ENCODE peak calls at places on chromosomes 5 and 9, in seven cellular contexts. T, K, Y, V, D, G and H are unnamed samples.

GRCh38 chr5:154038604-154039457 is at the start of the genes FAM114A2 and MFAP3:
- DNase-seq in T (peak), K (peak), Y (peak), V (peak), D (peak), G (peak), H (peak)

GRCh38 chr5:19987594-19988345 is at the start of gene CDH18:
- DNase-seq in T (no peak), K (peak), Y (no peak), V (peak), D (no peak), G (peak), H (peak)

GRCh38 chr5:149940941-149941644 is 3.5 kb downstream of the PDE6A start:
- DNase-seq in T (no peak), K (no peak), Y (no peak), V (no peak), D (no peak), G (no peak), H (no peak)

GRCh38 chr9:109247228-109247627 is 73.6 kb downstream of the EPB41L4B start:
- DNase-seq in T (no peak), K (no peak), Y (no peak), V (no peak), D (no peak), G (no peak), H (no peak)

GRCh38 chr5:169412858-169413257 is 111.9 kb upstream of the SLIT3 start:
- DNase-seq in T (no peak), K (no peak), Y (no peak), V (no peak), D (no peak), G (no peak), H (no peak)

GRCh38 chr9:112110094-112110772 is 64.9 kb downstream of the SUSD1 start:
- DNase-seq in T (no peak), K (no peak), Y (no peak), V (no peak), D (no peak), G (no peak), H (no peak)

GRCh38 chr9:93679536-93680444 is 103.4 kb downstream of the PHF2 start:
- DNase-seq in T (no peak), K (no peak), Y (no peak), V (no peak), D (no peak), G (peak), H (peak)

GRCh38 chr9:124312290-124313265 is 54.8 kb downstream of the NEK6 start:
- DNase-seq in T (no peak), K (no peak), Y (no peak), V (no peak), D (peak), G (no peak), H (no peak)

GRCh38 chr5:157038568-157039187 is 20.2 kb downstream of the HAVCR1 start:
- DNase-seq in T (no peak), K (no peak), Y (no peak), V (no peak), D (no peak), G (no peak), H (no peak)

GRCh38 chr5:2917093-2917492 is 165.6 kb upstream of the IRX2 start:
- DNase-seq in T (no peak), K (no peak), Y (no peak), V (no peak), D (no peak), G (no peak), H (peak)

GRCh38 chr5:17079562-17079961 is 137.9 kb upstream of the BASP1 start:
- DNase-seq in T (no peak), K (no peak), Y (no peak), V (no peak), D (no peak), G (no peak), H (no peak)

GRCh38 chr9:92723801-92724323 is 40.8 kb downstream of the BICD2 start:
- DNase-seq in T (no peak), K (no peak), Y (no peak), V (no peak), D (no peak), G (peak), H (peak)

GRCh38 chr5:115100556-115100955 is 69.2 kb downstream of the TRIM36 start:
- DNase-seq in T (peak), K (no peak), Y (no peak), V (no peak), D (no peak), G (no peak), H (no peak)

GRCh38 chr5:56827043-56827442 is 11.7 kb downstream of the MAP3K1 start:
- DNase-seq in T (no peak), K (no peak), Y (no peak), V (no peak), D (peak), G (no peak), H (no peak)

GRCh38 chr5:172881691-172882370 is 47.8 kb downstream of the ERGIC1 start:
- DNase-seq in T (no peak), K (no peak), Y (no peak), V (no peak), D (peak), G (peak), H (no peak)

GRCh38 chr9:113289091-113289490 is 13.6 kb downstream of the PRPF4 start:
- DNase-seq in T (peak), K (no peak), Y (no peak), V (no peak), D (no peak), G (no peak), H (no peak)

GRCh38 chr5:1910081-1910760 is 27.5 kb upstream of the IRX4 start:
- DNase-seq in T (peak), K (no peak), Y (no peak), V (no peak), D (no peak), G (no peak), H (no peak)

GRCh38 chr9:126802343-126803059 is 2.3 kb upstream of the ZBTB43 start:
- DNase-seq in T (no peak), K (no peak), Y (no peak), V (no peak), D (no peak), G (no peak), H (no peak)

GRCh38 chr9:132957805-132958204 is 13.4 kb upstream of the TSC1 start:
- DNase-seq in T (no peak), K (no peak), Y (no peak), V (no peak), D (no peak), G (no peak), H (no peak)

GRCh38 chr5:386432-387341 is 56.3 kb upstream of the EXOC3 start:
- DNase-seq in T (no peak), K (no peak), Y (peak), V (no peak), D (peak), G (no peak), H (peak)

GRCh38 chr5:159095218-159095617 is 4.5 kb downstream of the EBF1 start:
- DNase-seq in T (no peak), K (no peak), Y (no peak), V (no peak), D (no peak), G (no peak), H (no peak)

GRCh38 chr5:42564689-42565356 is 141.6 kb downstream of the GHR start:
- DNase-seq in T (no peak), K (no peak), Y (no peak), V (no peak), D (no peak), G (no peak), H (no peak)

GRCh38 chr9:129275626-129276247 is 97.7 kb upstream of the IER5L start:
- DNase-seq in T (no peak), K (no peak), Y (no peak), V (no peak), D (no peak), G (no peak), H (no peak)

GRCh38 chr9:72292184-72292787 is 72.7 kb downstream of the ZFAND5 start:
- DNase-seq in T (no peak), K (no peak), Y (no peak), V (no peak), D (no peak), G (no peak), H (no peak)

GRCh38 chr9:20238921-20239320 is 383.4 kb downstream of the MLLT3 start:
- DNase-seq in T (no peak), K (no peak), Y (no peak), V (no peak), D (no peak), G (no peak), H (no peak)

GRCh38 chr5:44389410-44389879 is at the start of gene FGF10:
- DNase-seq in T (peak), K (peak), Y (no peak), V (peak), D (no peak), G (no peak), H (no peak)

GRCh38 chr5:145347026-145347616 is 488.0 kb downstream of the PRELID2 start:
- DNase-seq in T (no peak), K (peak), Y (no peak), V (no peak), D (no peak), G (no peak), H (no peak)

GRCh38 chr5:35125746-35126145 is 78.0 kb upstream of the AGXT2 start:
- DNase-seq in T (no peak), K (no peak), Y (no peak), V (no peak), D (no peak), G (no peak), H (no peak)

GRCh38 chr5:75023368-75024159 is 28.8 kb downstream of the GCNT4 start:
- DNase-seq in T (peak), K (no peak), Y (peak), V (no peak), D (no peak), G (no peak), H (no peak)

GRCh38 chr5:68479524-68479923 is 264.0 kb downstream of the PIK3R1 start:
- DNase-seq in T (no peak), K (no peak), Y (no peak), V (no peak), D (no peak), G (no peak), H (no peak)

GRCh38 chr9:34552606-34552981 is 29.8 kb upstream of the ENHO start:
- DNase-seq in T (no peak), K (no peak), Y (no peak), V (no peak), D (no peak), G (no peak), H (no peak)

GRCh38 chr5:40033411-40033810 is 608.6 kb upstream of the DAB2 start:
- DNase-seq in T (peak), K (no peak), Y (peak), V (no peak), D (no peak), G (no peak), H (no peak)

DNA sequence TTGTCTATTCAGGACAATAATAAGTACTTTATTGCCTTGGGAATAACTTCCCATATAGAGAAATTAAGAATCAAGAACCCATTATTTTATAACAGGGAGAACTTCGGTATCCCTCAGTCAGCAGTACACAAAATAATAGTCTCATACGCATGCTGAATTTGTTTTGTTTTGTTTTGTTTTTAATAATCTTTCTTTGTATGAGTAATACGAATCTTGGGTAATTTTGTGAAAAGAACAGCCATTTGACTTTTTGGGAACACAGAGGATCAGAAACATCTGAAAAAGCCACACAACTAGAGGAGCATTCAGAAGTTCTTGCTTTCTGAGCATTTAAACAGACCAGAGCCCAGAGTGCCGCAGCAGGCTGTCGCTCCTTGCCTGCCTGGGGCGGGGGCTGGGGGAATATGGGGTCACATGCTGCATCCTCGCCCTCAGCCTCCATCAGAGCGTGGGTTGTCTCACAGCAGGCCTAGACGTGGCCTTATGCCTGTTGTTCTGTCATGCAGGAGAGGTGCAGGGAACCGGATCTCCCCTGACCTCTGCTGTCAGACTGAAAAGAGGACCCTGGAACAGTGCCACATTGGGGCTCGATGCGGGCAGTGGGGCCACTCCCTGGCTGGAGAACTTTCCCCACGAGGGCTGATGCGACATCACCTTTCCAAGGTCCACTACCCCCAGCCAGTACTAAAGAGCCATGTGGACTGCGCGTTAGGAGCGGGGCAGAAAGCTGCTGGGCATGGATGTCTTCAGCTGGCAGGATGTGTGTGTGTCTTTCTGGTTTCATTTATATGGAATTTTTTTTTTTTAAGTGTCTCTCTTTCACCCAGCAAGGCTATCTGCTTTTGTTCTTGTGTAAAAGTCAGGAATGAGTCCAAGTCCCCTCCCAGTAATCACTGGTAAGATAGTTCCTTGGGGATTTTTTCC is 133.4 kb upstream of the OTULINL start:
- DNase-seq in T (no peak), K (no peak), Y (no peak), V (no peak), D (no peak), G (no peak), H (peak)
- TF ChIP-seq POLR2A in T (no peak), K (no peak), Y (no peak), V (no peak), D (no peak), G (no peak), H (no peak)

GRCh38 chr9:84419203-84419602 is 78.6 kb upstream of the SLC28A3 start:
- DNase-seq in T (no peak), K (no peak), Y (no peak), V (no peak), D (no peak), G (no peak), H (no peak)
- TF ChIP-seq CTCF in T (no peak), K (no peak), Y (no peak), V (no peak), D (peak), G (no peak), H (no peak)

GRCh38 chr9:134061019-134061687 is 6.7 kb downstream of the BRD3 start:
- DNase-seq in T (no peak), K (no peak), Y (no peak), V (no peak), D (no peak), G (no peak), H (peak)

GRCh38 chr9:134063088-134063875 is 4.5 kb downstream of the BRD3 start:
- DNase-seq in T (no peak), K (no peak), Y (no peak), V (no peak), D (no peak), G (peak), H (no peak)

GRCh38 chr9:134061688-134062371 is 6.0 kb downstream of the BRD3 start:
- DNase-seq in T (no peak), K (peak), Y (no peak), V (no peak), D (no peak), G (peak), H (no peak)

GRCh38 chr9:134063876-134064450 is 3.9 kb downstream of the BRD3 start:
- DNase-seq in T (no peak), K (no peak), Y (no peak), V (no peak), D (no peak), G (peak), H (no peak)

GRCh38 chr9:134062461-134063087 is 5.3 kb downstream of the BRD3 start:
- DNase-seq in T (no peak), K (no peak), Y (no peak), V (no peak), D (no peak), G (no peak), H (no peak)
- TF ChIP-seq POLR2A in T (no peak), K (no peak), Y (no peak), V (no peak), D (no peak), G (no peak), H (no peak)

GRCh38 chr5:141186897-141187512 is at the start of gene PCDHB9:
- DNase-seq in T (no peak), K (no peak), Y (no peak), V (no peak), D (peak), G (no peak), H (no peak)
- TF ChIP-seq CTCF in T (peak), K (peak), Y (no peak), V (peak), D (peak), G (peak), H (no peak)

GRCh38 chr5:177553671-177554429 is 513 bp downstream of the FAM193B start:
- DNase-seq in T (peak), K (peak), Y (peak), V (no peak), D (peak), G (peak), H (peak)

GRCh38 chr5:177554474-177555111 is at the start of gene FAM193B:
- DNase-seq in T (peak), K (peak), Y (peak), V (peak), D (peak), G (peak), H (peak)

GRCh38 chr5:177555228-177555627 is 865 bp upstream of the FAM193B start:
- DNase-seq in T (no peak), K (no peak), Y (no peak), V (no peak), D (no peak), G (no peak), H (no peak)

GRCh38 chr5:177557041-177557647 is 2.8 kb upstream of the FAM193B start:
- DNase-seq in T (peak), K (no peak), Y (no peak), V (no peak), D (peak), G (no peak), H (no peak)

DNA sequence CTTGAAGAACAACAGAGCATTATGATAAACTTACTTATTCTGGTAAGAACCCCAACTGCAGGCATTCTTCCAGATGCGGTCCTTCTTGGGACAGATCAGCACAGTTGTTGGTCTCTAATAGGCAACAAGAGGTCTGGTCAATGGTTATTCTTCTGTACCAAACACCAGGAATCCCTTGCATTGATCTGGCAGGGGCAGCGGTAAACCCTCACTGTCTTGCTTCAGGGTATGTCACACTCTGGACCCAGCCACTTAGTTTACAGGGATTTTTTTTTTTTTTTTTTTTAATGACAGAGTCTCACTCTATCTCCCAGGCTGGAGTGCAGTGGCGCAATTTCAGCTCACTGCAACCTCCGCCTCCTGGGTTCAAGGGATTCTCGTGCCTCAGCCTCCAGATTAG is 1.3 kb upstream of the FAM193B start:
- DNase-seq in T (no peak), K (no peak), Y (no peak), V (no peak), D (no peak), G (no peak), H (no peak)
- TF ChIP-seq POLR2A in T (no peak), K (no peak), Y (no peak), V (no peak), D (no peak), G (no peak), H (no peak)

DNA sequence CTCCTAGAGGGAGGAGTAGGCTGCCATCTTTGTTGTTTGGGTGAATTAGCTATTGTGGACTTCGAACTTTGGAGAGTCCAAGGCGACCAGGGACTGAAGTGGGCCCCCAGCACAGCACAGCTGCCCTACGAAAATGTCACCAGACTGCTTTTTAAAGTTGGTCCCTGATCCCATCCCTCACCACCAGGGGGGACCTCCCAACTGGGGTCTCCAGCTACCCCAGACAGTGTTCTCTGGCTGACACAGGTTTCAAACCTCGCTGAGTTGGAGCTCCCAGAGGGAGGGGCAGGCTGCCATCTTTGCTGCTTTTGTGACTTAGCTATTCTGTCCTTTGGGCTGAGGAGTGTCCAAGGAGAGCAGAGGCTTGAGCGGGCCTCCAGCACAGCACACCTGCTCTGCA is 45.7 kb upstream of the ADRB2 start:
- DNase-seq in T (no peak), K (no peak), Y (no peak), V (no peak), D (no peak), G (no peak), H (no peak)
- TF ChIP-seq CTCF in T (no peak), K (no peak), Y (no peak), V (no peak), D (peak), G (no peak), H (no peak)

GRCh38 chr9:86941196-86941595 is 6.1 kb downstream of the GAS1 start:
- DNase-seq in T (no peak), K (no peak), Y (no peak), V (no peak), D (no peak), G (no peak), H (no peak)
- TF ChIP-seq POLR2A in T (no peak), K (no peak), Y (no peak), V (no peak), D (no peak), G (no peak), H (no peak)